ENCODE peak calls at places on chromosomes 4 and X, in seven cellular contexts. V, I, Z, H, E, W and X are unnamed samples.

GRCh38 chr4:167475951-167476350 is 241.7 kb upstream of the SPOCK3 start:
- DNase-seq in H (no peak), Z (no peak), E (no peak), W (no peak), I (no peak), V (no peak), X (no peak)

GRCh38 chrX:43666301-43666912 is 10.3 kb downstream of the MAOA start:
- DNase-seq in I (no peak), Z (no peak), V (no peak), H (no peak), E (no peak), W (no peak), X (no peak)

GRCh38 chr4:147683172-147683571 is 791 bp downstream of the PRMT9 start:
- DNase-seq in I (peak; percentile 23), Z (peak; percentile 11), E (no peak), W (no peak), H (no peak), V (no peak), X (no peak)

GRCh38 chrX:120457766-120458180 is 11.3 kb downstream of the LAMP2 start:
- DNase-seq in H (no peak), Z (no peak), W (no peak), E (no peak), V (no peak), I (no peak), X (no peak)

GRCh38 chrX:71475906-71476305 is 57.0 kb upstream of the OGT start:
- DNase-seq in E (no peak), I (no peak), H (no peak), W (no peak), V (no peak), Z (no peak), X (no peak)

GRCh38 chr4:76867880-76868655 is 29.9 kb downstream of the SOWAHB start:
- DNase-seq in V (no peak), I (no peak), H (no peak), E (peak; percentile 12), Z (no peak), W (no peak), X (no peak)

GRCh38 chrX:144616317-144616716 is 631.0 kb upstream of the SPANXN1 start:
- DNase-seq in H (no peak), W (no peak), Z (no peak), I (no peak), V (no peak), E (no peak), X (no peak)

GRCh38 chr4:161920304-161921052 is 243.3 kb downstream of the FSTL5 start:
- DNase-seq in E (no peak), H (no peak), I (no peak), V (no peak), W (no peak), Z (no peak), X (no peak)

GRCh38 chr4:113328514-113328913 is 279.1 kb downstream of the ANK2 start:
- DNase-seq in H (no peak), I (no peak), E (peak; percentile 13), V (no peak), Z (peak; percentile 18), W (no peak), X (no peak)

GRCh38 chrX:25022499-25023325 is 6.9 kb upstream of the ARX start:
- DNase-seq in V (no peak), H (no peak), W (no peak), I (no peak), Z (peak; percentile 41), E (no peak), X (no peak)
- TF ChIP-seq CTCF in V (no peak), H (no peak), W (no peak), I (no peak), Z (peak; percentile 23), E (peak; percentile 30), X (peak; percentile 19)

DNA sequence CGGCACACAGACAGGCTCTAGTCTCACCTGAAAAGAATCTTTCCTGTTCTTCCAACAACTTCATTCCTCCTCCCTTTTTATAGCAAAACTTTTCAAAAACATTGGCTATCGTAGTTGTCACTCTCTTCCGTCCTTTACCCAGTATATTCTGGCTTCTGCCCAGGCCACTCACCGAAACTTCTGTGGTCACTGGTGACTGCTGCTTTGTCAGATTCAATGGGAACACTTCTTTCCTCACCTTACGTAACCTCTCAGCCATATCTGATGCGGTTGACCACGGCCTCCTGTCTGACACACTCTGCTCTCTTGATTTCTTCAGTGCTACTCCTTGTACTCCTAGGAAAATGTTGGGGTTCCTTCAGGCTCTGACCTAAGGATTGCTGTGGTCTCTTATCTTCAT is 9.2 kb upstream of the RNF150 start:
- DNase-seq in E (no peak), H (no peak), V (no peak), I (no peak), Z (no peak), W (no peak), X (no peak)
- TF ChIP-seq CTCF in E (no peak), H (no peak), V (no peak), I (no peak), Z (no peak), W (no peak), X (no peak)

GRCh38 chr4:6301732-6302442 is 32.2 kb downstream of the WFS1 start:
- DNase-seq in Z (no peak), V (no peak), W (no peak), H (no peak), I (no peak), E (no peak), X (no peak)

GRCh38 chr4:6306299-6306698 is 36.6 kb downstream of the WFS1 start:
- DNase-seq in Z (no peak), E (no peak), H (no peak), I (no peak), V (no peak), W (no peak), X (no peak)

GRCh38 chr4:6301051-6301731 is 31.5 kb downstream of the WFS1 start:
- DNase-seq in I (no peak), V (no peak), Z (no peak), H (no peak), W (no peak), E (no peak), X (no peak)

GRCh38 chr4:6302869-6303268 is 33.2 kb downstream of the WFS1 start:
- DNase-seq in H (no peak), Z (no peak), W (no peak), E (no peak), V (no peak), I (no peak), X (no peak)

DNA sequence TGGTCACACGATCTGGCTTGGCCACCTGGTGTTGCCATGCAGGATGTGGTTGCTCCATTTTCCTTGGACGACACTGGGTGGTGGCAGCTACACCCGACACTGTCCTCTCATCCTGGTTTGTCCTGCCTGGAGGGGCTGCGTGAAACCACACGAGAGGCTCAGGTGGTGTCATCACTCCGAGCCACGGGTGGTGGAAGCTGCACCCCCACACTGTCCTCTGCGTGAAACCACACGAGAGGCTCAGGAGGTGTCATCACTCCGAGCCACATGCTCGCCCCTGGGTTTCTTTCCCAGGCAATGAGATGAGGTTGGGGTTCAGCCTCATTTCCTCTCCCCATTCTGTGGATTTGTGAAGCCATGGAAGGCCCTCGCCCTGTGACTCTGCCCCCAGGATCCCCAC is 34.3 kb downstream of the WFS1 start:
- DNase-seq in E (no peak), I (no peak), H (no peak), W (no peak), Z (no peak), V (no peak), X (no peak)
- TF ChIP-seq CTCF in E (no peak), I (no peak), H (no peak), W (no peak), Z (no peak), V (no peak), X (no peak)

GRCh38 chr4:119162174-119162573 is 26.5 kb downstream of the MYOZ2 start:
- DNase-seq in Z (no peak), H (no peak), V (no peak), E (no peak), I (no peak), W (no peak), X (no peak)
- TF ChIP-seq CTCF in Z (no peak), H (no peak), V (no peak), E (no peak), I (no peak), W (no peak), X (no peak)

DNA sequence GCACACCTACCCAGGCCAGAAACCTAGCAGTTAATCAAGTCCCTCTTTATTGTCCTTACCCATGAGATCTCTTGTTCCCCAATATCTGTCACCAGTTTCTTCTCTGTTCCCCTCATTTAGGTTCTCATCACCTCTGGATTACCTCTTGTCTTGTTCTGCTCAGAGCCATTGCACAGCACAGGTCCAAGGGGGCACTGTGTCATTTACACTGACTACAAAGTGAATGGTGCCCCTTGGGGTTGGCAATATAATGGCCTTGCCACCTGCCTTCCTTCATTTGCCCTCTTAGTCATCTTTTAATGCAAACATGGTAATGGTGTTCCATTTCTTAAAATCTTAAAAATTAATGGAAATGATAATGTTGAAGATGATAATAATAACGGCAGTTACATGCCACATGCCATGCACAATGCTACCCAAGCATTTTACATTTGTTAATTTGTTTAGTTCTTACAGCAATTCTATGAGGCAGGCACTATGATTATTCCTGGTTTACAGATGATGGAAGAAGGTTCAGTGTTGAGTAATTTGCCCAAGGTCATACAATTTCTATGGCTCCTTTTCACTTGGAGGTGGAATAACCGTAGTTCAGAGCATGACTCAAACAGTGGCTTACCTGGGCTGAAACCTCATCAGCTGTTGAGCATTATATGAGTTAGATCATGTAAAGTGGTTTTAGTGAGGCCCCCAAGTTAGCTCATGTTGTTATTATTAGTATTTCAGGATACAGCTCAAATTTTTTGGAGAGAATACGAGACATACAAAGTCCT is 117.9 kb downstream of the RASL11B start:
- DNase-seq in H (no peak), V (no peak), I (no peak), W (no peak), Z (no peak), E (no peak), X (no peak)
- TF ChIP-seq CTCF in H (no peak), V (no peak), I (no peak), W (no peak), Z (no peak), E (no peak), X (no peak)

DNA sequence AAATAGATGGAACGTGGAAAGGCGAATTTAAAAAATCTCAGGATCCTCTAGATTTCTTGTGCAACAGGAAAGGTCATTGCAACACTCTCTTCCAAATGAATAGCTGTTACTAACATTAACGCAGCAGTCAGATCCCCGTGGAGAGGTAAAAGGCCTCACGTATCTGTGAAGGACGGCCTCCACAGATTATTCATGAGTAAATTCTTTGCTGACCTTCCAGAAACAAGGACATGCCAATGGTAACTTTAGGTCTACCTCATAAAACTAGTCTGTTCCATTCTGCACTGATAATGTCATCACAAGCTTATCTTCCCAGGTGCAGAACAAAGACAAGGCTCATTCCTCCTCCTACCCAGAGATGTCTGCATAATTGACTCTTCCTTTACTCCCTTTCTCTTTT is 16.1 kb upstream of the REPS2 start:
- DNase-seq in W (no peak), V (no peak), H (no peak), E (no peak), I (no peak), Z (no peak), X (no peak)
- TF ChIP-seq CTCF in W (no peak), V (no peak), H (no peak), E (no peak), I (no peak), Z (no peak), X (no peak)